ENCODE peak calls at places on chromosome 1, in eight cellular contexts. One of them, this sample, is unnamed.

GRCh38 chr1:203661572-203661971 is 34.9 kb downstream of the ATP2B4 start:
- DNase-seq in fibroblast of the conjunctiva: no peak
- DNase-seq in choroid plexus epithelial cell: no peak
- DNase-seq in NCI-H345: no peak
- DNase-seq in GM19239: no peak
- DNase-seq in AG04449: no peak
- DNase-seq in fibroblast of lung: no peak
- DNase-seq in natural killer cell treated with Interleukin-12 subunit alpha and Interleukin-12 subunit beta and Interleukin-15 and Interleukin-18, amount 100 ng/mL, for 72 hours: no peak
- DNase-seq in this sample: no peak

GRCh38 chr1:218718216-218718615 is 373.1 kb downstream of the TGFB2 start:
- DNase-seq in GM19239: no peak
- DNase-seq in choroid plexus epithelial cell: peak
- DNase-seq in fibroblast of the conjunctiva: no peak
- DNase-seq in natural killer cell treated with Interleukin-12 subunit alpha and Interleukin-12 subunit beta and Interleukin-15 and Interleukin-18, amount 100 ng/mL, for 72 hours: no peak
- DNase-seq in AG04449: no peak
- DNase-seq in NCI-H345: no peak
- DNase-seq in fibroblast of lung: peak
- DNase-seq in this sample: no peak

GRCh38 chr1:227357229-227358078 is 39.2 kb upstream of the CDC42BPA start:
- DNase-seq in choroid plexus epithelial cell: peak
- DNase-seq in NCI-H345: no peak
- DNase-seq in AG04449: no peak
- DNase-seq in fibroblast of the conjunctiva: peak
- DNase-seq in GM19239: no peak
- DNase-seq in fibroblast of lung: peak
- DNase-seq in natural killer cell treated with Interleukin-12 subunit alpha and Interleukin-12 subunit beta and Interleukin-15 and Interleukin-18, amount 100 ng/mL, for 72 hours: no peak
- DNase-seq in this sample: no peak

GRCh38 chr1:63691672-63692425 is 82.0 kb upstream of the ROR1 start:
- DNase-seq in NCI-H345: peak
- DNase-seq in fibroblast of lung: peak
- DNase-seq in GM19239: peak
- DNase-seq in fibroblast of the conjunctiva: peak
- DNase-seq in natural killer cell treated with Interleukin-12 subunit alpha and Interleukin-12 subunit beta and Interleukin-15 and Interleukin-18, amount 100 ng/mL, for 72 hours: no peak
- DNase-seq in choroid plexus epithelial cell: peak
- DNase-seq in AG04449: peak
- DNase-seq in this sample: no peak

GRCh38 chr1:241485554-241485992 is 34.0 kb downstream of the FH start:
- DNase-seq in fibroblast of the conjunctiva: no peak
- DNase-seq in GM19239: no peak
- DNase-seq in AG04449: no peak
- DNase-seq in NCI-H345: peak
- DNase-seq in choroid plexus epithelial cell: peak
- DNase-seq in fibroblast of lung: peak
- DNase-seq in natural killer cell treated with Interleukin-12 subunit alpha and Interleukin-12 subunit beta and Interleukin-15 and Interleukin-18, amount 100 ng/mL, for 72 hours: no peak
- DNase-seq in this sample: no peak

GRCh38 chr1:46041551-46041950 is 90.9 kb downstream of the PIK3R3 start:
- DNase-seq in GM19239: no peak
- DNase-seq in fibroblast of lung: no peak
- DNase-seq in choroid plexus epithelial cell: no peak
- DNase-seq in fibroblast of the conjunctiva: no peak
- DNase-seq in AG04449: no peak
- DNase-seq in NCI-H345: no peak
- DNase-seq in natural killer cell treated with Interleukin-12 subunit alpha and Interleukin-12 subunit beta and Interleukin-15 and Interleukin-18, amount 100 ng/mL, for 72 hours: no peak
- DNase-seq in this sample: no peak

GRCh38 chr1:53376742-53377437 is 49.0 kb upstream of the LRP8 start:
- DNase-seq in natural killer cell treated with Interleukin-12 subunit alpha and Interleukin-12 subunit beta and Interleukin-15 and Interleukin-18, amount 100 ng/mL, for 72 hours: no peak
- DNase-seq in fibroblast of lung: no peak
- DNase-seq in choroid plexus epithelial cell: no peak
- DNase-seq in fibroblast of the conjunctiva: no peak
- DNase-seq in NCI-H345: peak
- DNase-seq in AG04449: no peak
- DNase-seq in GM19239: no peak
- DNase-seq in this sample: no peak

GRCh38 chr1:90564164-90564563 is 152.9 kb downstream of the BARHL2 start:
- DNase-seq in AG04449: no peak
- DNase-seq in natural killer cell treated with Interleukin-12 subunit alpha and Interleukin-12 subunit beta and Interleukin-15 and Interleukin-18, amount 100 ng/mL, for 72 hours: no peak
- DNase-seq in fibroblast of the conjunctiva: no peak
- DNase-seq in fibroblast of lung: no peak
- DNase-seq in NCI-H345: no peak
- DNase-seq in GM19239: no peak
- DNase-seq in choroid plexus epithelial cell: no peak
- DNase-seq in this sample: no peak

GRCh38 chr1:8239306-8240023 is 78.4 kb upstream of the SLC45A1 start:
- DNase-seq in GM19239: no peak
- DNase-seq in natural killer cell treated with Interleukin-12 subunit alpha and Interleukin-12 subunit beta and Interleukin-15 and Interleukin-18, amount 100 ng/mL, for 72 hours: no peak
- DNase-seq in fibroblast of the conjunctiva: no peak
- DNase-seq in fibroblast of lung: peak
- DNase-seq in AG04449: no peak
- DNase-seq in NCI-H345: no peak
- DNase-seq in choroid plexus epithelial cell: peak
- DNase-seq in this sample: no peak

GRCh38 chr1:113784104-113784779 is 25.0 kb upstream of the PHTF1 start:
- DNase-seq in natural killer cell treated with Interleukin-12 subunit alpha and Interleukin-12 subunit beta and Interleukin-15 and Interleukin-18, amount 100 ng/mL, for 72 hours: no peak
- DNase-seq in AG04449: no peak
- DNase-seq in NCI-H345: no peak
- DNase-seq in fibroblast of the conjunctiva: no peak
- DNase-seq in fibroblast of lung: peak
- DNase-seq in GM19239: no peak
- DNase-seq in choroid plexus epithelial cell: peak
- DNase-seq in this sample: no peak

GRCh38 chr1:229896306-229896705 is 170.7 kb upstream of the GALNT2 start:
- DNase-seq in GM19239: no peak
- DNase-seq in AG04449: no peak
- DNase-seq in choroid plexus epithelial cell: no peak
- DNase-seq in NCI-H345: no peak
- DNase-seq in fibroblast of the conjunctiva: no peak
- DNase-seq in natural killer cell treated with Interleukin-12 subunit alpha and Interleukin-12 subunit beta and Interleukin-15 and Interleukin-18, amount 100 ng/mL, for 72 hours: no peak
- DNase-seq in fibroblast of lung: no peak
- DNase-seq in this sample: no peak

GRCh38 chr1:181558416-181558815 is 75.1 kb downstream of the CACNA1E start:
- DNase-seq in natural killer cell treated with Interleukin-12 subunit alpha and Interleukin-12 subunit beta and Interleukin-15 and Interleukin-18, amount 100 ng/mL, for 72 hours: no peak
- DNase-seq in GM19239: no peak
- DNase-seq in fibroblast of the conjunctiva: no peak
- DNase-seq in NCI-H345: no peak
- DNase-seq in choroid plexus epithelial cell: no peak
- DNase-seq in AG04449: no peak
- DNase-seq in fibroblast of lung: no peak
- DNase-seq in this sample: no peak

This sample was measured in activated T-helper 9 cell treated with anti-CD3 and anti-CD28 coated beads, Interleukin-2, amount 50 U/mL, for 16 hours.